ENCODE peak calls at places on chromosomes 4 and X, in five cellular contexts. One of them, this sample, is unnamed.

GRCh38 chr4:75016472-75016871 is 83.6 kb downstream of the PARM1 start:
- DNase-seq in pancreas: no peak
- DNase-seq in GM12864: no peak
- DNase-seq in Caco-2: no peak
- DNase-seq in ascending aorta: no peak
- DNase-seq in this sample: no peak

GRCh38 chr4:40325406-40326019 is 9.6 kb upstream of the CHRNA9 start:
- DNase-seq in pancreas: no peak
- DNase-seq in GM12864: no peak
- DNase-seq in Caco-2: peak
- DNase-seq in ascending aorta: no peak
- DNase-seq in this sample: no peak

GRCh38 chr4:140049924-140050681 is 103.9 kb downstream of the MAML3 start:
- DNase-seq in pancreas: no peak
- DNase-seq in GM12864: no peak
- DNase-seq in Caco-2: peak
- DNase-seq in ascending aorta: no peak
- DNase-seq in this sample: no peak

GRCh38 chr4:2068566-2068965 is 9.4 kb downstream of the NAT8L start:
- DNase-seq in pancreas: no peak
- DNase-seq in GM12864: no peak
- DNase-seq in Caco-2: no peak
- DNase-seq in ascending aorta: no peak
- DNase-seq in this sample: no peak

GRCh38 chr4:183175631-183176232 is 76.7 kb downstream of the WWC2 start:
- DNase-seq in pancreas: no peak
- DNase-seq in GM12864: no peak
- DNase-seq in Caco-2: no peak
- DNase-seq in ascending aorta: no peak
- DNase-seq in this sample: no peak

GRCh38 chr4:17447675-17448298 is 64.1 kb downstream of the QDPR start:
- DNase-seq in pancreas: no peak
- DNase-seq in GM12864: peak
- DNase-seq in Caco-2: peak
- DNase-seq in ascending aorta: no peak
- DNase-seq in this sample: no peak

GRCh38 chr4:156635046-156635445 is 336.6 kb downstream of the PDGFC start:
- DNase-seq in pancreas: no peak
- DNase-seq in GM12864: no peak
- DNase-seq in Caco-2: no peak
- DNase-seq in ascending aorta: no peak
- DNase-seq in this sample: no peak

GRCh38 chrX:48579259-48579658 is 5.0 kb downstream of the RBM3 start:
- DNase-seq in pancreas: no peak
- DNase-seq in GM12864: no peak
- DNase-seq in Caco-2: no peak
- DNase-seq in ascending aorta: no peak
- DNase-seq in this sample: no peak

GRCh38 chr4:14254252-14254651 is 626.7 kb upstream of the BOD1L1 start:
- DNase-seq in pancreas: peak
- DNase-seq in GM12864: no peak
- DNase-seq in Caco-2: peak
- DNase-seq in ascending aorta: no peak
- DNase-seq in this sample: no peak
- TF ChIP-seq CTCF in pancreas: peak
- TF ChIP-seq CTCF in GM12864: peak
- TF ChIP-seq CTCF in Caco-2: peak
- TF ChIP-seq CTCF in ascending aorta: no peak
- TF ChIP-seq CTCF in this sample: peak

DNA sequence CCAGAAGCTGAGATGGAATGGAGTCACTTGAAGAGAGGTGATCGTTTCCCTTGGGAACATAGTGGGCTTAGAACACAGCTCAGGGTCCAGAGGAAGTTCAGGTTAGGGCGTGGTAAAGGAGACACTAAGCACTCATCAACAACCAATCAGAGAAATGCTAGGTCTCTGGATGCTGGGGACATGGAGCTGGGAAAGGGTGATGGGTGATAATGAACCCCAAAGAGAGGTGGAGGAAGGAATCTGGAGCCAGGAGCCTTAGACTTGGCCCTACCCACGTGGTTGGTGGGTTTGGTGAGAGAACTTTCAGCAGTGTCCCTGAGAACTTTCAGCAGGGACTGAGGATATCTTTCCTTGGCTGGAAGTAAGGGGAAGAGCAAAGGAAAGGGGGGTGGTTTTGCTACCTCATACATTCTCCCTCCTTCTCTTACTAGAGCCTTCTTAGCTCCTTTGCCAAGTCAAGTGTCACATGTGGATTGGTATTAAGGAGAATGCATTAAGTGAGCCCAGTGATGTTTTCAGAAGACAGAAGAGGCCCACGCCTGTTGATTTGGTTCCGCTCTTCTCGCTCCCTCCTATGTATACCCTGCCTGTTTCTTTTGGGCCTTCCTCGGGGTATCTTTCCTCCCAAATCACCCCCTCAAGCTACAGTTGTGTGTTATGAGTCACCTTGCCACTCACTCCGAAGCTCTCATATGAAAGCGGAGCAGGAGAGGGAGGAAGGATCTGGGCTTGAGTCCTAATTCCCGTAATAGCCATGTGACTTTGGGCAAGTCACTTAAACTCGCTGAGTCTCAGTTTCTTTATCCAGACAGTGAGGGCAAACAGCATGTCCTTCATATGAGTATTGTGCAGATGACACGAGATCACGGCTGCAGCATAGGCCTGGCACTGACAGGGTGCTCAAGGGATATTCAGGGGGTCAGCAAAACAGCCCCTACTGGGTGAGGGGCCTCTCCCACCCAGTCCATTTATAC is 63.1 kb downstream of the TSC22D3 start:
- DNase-seq in pancreas: no peak
- DNase-seq in GM12864: no peak
- DNase-seq in Caco-2: no peak
- DNase-seq in ascending aorta: peak
- DNase-seq in this sample: no peak
- H3K4me3 ChIP-seq in pancreas: no peak
- H3K4me3 ChIP-seq in GM12864: no peak
- H3K4me3 ChIP-seq in Caco-2: no peak
- H3K4me3 ChIP-seq in ascending aorta: peak
- H3K4me3 ChIP-seq in this sample: no peak

DNA sequence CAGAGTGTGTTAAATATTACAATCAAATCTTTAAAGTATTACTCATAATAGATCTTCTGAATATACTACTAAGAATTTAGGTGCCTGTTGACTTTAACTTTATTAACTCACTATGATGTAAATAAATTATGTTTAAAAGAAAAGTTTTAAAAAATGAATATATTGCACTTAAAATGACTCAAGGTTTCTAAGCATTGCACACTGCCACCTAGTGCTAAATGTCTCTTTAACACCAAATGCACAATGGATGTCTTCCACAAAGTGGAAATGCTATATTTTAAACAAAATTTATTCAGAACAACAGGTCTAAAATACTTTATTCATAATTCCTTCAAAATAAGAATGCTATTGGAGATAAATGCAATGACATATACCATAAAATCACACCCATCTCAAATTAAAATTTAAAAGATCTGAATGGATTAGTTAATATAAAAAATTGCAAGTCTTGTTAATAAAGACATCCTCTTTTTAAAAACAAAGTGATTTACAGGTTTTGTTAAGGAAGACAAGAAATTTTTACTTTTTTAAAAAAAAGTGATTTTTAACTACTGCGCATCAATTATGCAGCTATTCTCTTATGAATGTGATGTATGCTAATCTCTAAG is 5.5 kb downstream of the INPP4B start:
- DNase-seq in pancreas: no peak
- DNase-seq in GM12864: no peak
- DNase-seq in Caco-2: no peak
- DNase-seq in ascending aorta: no peak
- DNase-seq in this sample: no peak
- TF ChIP-seq CTCF in pancreas: peak
- TF ChIP-seq CTCF in GM12864: peak
- TF ChIP-seq CTCF in Caco-2: peak
- TF ChIP-seq CTCF in ascending aorta: peak
- TF ChIP-seq CTCF in this sample: peak

DNA sequence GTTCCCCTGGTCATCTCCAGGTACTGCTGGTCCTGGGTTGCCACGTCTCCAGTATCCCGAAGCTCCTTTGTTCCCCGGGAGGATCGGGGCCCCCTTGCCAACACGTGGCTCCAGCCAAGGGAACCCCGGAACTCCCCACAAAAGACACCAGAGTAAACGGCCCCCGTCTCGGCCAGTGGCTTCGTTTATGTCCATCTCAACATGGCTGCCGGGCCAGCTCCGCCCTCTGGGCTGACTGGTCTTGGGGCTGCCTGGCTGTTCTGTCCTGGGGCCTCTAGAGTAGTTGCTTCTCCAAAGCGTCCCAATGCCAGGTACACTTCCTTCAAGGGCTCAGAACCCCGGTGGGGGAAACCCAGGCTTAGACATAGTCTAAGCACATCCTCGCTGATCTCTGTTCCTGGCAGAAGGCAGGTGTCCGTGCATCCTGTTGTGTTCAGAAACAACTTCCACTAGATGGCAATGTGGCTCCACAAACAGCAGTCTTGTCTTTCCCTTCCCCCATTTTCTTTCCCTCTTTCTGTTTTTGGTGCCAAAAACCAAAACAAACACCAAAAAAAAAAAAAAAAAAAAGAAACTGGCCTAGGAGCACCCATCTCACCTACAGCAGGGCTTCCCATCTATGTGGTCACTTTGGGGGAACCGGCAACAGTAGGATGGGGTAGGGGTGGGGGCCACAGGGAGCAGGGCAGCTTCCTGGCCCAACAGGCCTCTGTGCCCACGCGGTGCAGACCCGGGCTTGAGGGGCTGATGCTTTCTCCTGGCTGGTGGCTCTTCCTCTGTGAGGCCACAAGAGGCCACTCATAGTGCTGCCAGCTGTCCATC is 35.3 kb downstream of the NBDY start:
- DNase-seq in pancreas: peak
- DNase-seq in GM12864: peak
- DNase-seq in Caco-2: peak
- DNase-seq in ascending aorta: peak
- DNase-seq in this sample: no peak
- H3K4me3 ChIP-seq in pancreas: peak
- H3K4me3 ChIP-seq in GM12864: peak
- H3K4me3 ChIP-seq in Caco-2: no peak
- H3K4me3 ChIP-seq in ascending aorta: peak
- H3K4me3 ChIP-seq in this sample: no peak

GRCh38 chr4:165294907-165295306 is 32.6 kb upstream of the MSMO1 start:
- DNase-seq in pancreas: no peak
- DNase-seq in GM12864: no peak
- DNase-seq in Caco-2: no peak
- DNase-seq in ascending aorta: no peak
- DNase-seq in this sample: no peak

GRCh38 chr4:165297626-165298025 is 29.8 kb upstream of the MSMO1 start:
- DNase-seq in pancreas: no peak
- DNase-seq in GM12864: no peak
- DNase-seq in Caco-2: no peak
- DNase-seq in ascending aorta: no peak
- DNase-seq in this sample: no peak

GRCh38 chr4:165302658-165303057 is 24.8 kb upstream of the MSMO1 start:
- DNase-seq in pancreas: no peak
- DNase-seq in GM12864: no peak
- DNase-seq in Caco-2: no peak
- DNase-seq in ascending aorta: no peak
- DNase-seq in this sample: no peak

GRCh38 chr4:165301833-165302232 is 25.6 kb upstream of the MSMO1 start:
- DNase-seq in pancreas: no peak
- DNase-seq in GM12864: no peak
- DNase-seq in Caco-2: no peak
- DNase-seq in ascending aorta: no peak
- DNase-seq in this sample: no peak

DNA sequence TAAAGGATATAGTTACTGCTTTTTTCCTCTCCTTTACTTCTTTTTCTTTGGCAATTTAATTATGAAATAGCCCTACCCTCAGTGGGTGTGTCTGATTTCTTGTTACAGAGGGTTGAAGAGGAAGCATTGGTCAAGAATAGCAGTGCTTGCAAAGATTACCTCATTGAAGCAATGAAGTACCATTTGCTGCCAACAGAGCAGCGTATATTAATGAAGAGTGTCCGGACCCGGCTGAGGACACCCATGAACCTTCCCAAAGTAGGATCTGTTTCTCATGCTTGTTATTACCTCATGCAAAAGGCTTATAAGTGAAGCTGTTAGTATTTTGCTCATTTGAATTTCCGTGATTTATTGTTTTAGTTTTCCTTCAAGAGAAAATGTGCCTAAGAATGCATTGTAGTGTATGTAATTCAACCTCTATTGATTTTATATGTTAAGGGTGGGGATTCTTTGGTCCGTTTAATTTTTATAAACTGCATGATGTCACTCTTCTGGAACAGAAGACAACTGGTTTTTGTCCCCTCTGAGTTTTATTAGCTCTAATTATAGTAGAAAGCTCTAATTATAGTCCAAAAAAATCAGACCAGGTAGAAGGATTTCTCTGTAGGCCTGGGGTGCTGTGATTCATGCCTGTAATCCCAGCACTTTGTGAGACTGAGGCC is 27.9 kb upstream of the MSMO1 start:
- DNase-seq in pancreas: no peak
- DNase-seq in GM12864: no peak
- DNase-seq in Caco-2: no peak
- DNase-seq in ascending aorta: no peak
- DNase-seq in this sample: no peak
- TF ChIP-seq CTCF in pancreas: no peak
- TF ChIP-seq CTCF in GM12864: no peak
- TF ChIP-seq CTCF in Caco-2: no peak
- TF ChIP-seq CTCF in ascending aorta: no peak
- TF ChIP-seq CTCF in this sample: no peak